ENCODE peak calls at places on chromosomes 1 and 21, in nine cellular contexts. One of them, this sample, is unnamed.

GRCh38 chr1:78005755-78006154 is 1.0 kb downstream of the DNAJB4 start:
- DNase-seq in OCI-LY7: no peak
- DNase-seq in mammary epithelial cell: peak; percentile 68
- DNase-seq in breast epithelium: no peak
- DNase-seq in ovary: peak; percentile 48
- DNase-seq in tibial artery: no peak
- DNase-seq in thoracic aorta: no peak
- DNase-seq in CD8-positive, alpha-beta T cell: no peak
- DNase-seq in lower leg skin: no peak
- DNase-seq in this sample: peak; percentile 87

GRCh38 chr1:159005676-159006075 is 4.0 kb upstream of the IFI16 start:
- DNase-seq in OCI-LY7: peak; percentile 47
- DNase-seq in mammary epithelial cell: no peak
- DNase-seq in breast epithelium: no peak
- DNase-seq in ovary: no peak
- DNase-seq in tibial artery: no peak
- DNase-seq in thoracic aorta: no peak
- DNase-seq in CD8-positive, alpha-beta T cell: no peak
- DNase-seq in lower leg skin: no peak
- DNase-seq in this sample: no peak

GRCh38 chr1:2778220-2778592 is 23.3 kb downstream of the TTC34 start:
- DNase-seq in OCI-LY7: no peak
- DNase-seq in mammary epithelial cell: no peak
- DNase-seq in breast epithelium: no peak
- DNase-seq in ovary: no peak
- DNase-seq in tibial artery: no peak
- DNase-seq in thoracic aorta: no peak
- DNase-seq in CD8-positive, alpha-beta T cell: no peak
- DNase-seq in lower leg skin: peak; percentile 72
- DNase-seq in this sample: no peak

GRCh38 chr1:210695041-210695440 is 366.3 kb downstream of the HHAT start:
- DNase-seq in OCI-LY7: no peak
- DNase-seq in mammary epithelial cell: no peak
- DNase-seq in breast epithelium: no peak
- DNase-seq in ovary: no peak
- DNase-seq in tibial artery: no peak
- DNase-seq in thoracic aorta: no peak
- DNase-seq in CD8-positive, alpha-beta T cell: no peak
- DNase-seq in lower leg skin: no peak
- DNase-seq in this sample: no peak

GRCh38 chr1:225156254-225156653 is 226.8 kb downstream of the DNAH14 start:
- DNase-seq in OCI-LY7: no peak
- DNase-seq in mammary epithelial cell: no peak
- DNase-seq in breast epithelium: no peak
- DNase-seq in ovary: no peak
- DNase-seq in tibial artery: no peak
- DNase-seq in thoracic aorta: no peak
- DNase-seq in CD8-positive, alpha-beta T cell: no peak
- DNase-seq in lower leg skin: no peak
- DNase-seq in this sample: no peak

GRCh38 chr1:87872189-87872588 is 543.5 kb downstream of the LMO4 start:
- DNase-seq in OCI-LY7: no peak
- DNase-seq in mammary epithelial cell: no peak
- DNase-seq in breast epithelium: no peak
- DNase-seq in ovary: no peak
- DNase-seq in tibial artery: no peak
- DNase-seq in thoracic aorta: no peak
- DNase-seq in CD8-positive, alpha-beta T cell: no peak
- DNase-seq in lower leg skin: no peak
- DNase-seq in this sample: no peak

GRCh38 chr1:25042331-25042730 is 112.3 kb upstream of the RUNX3 start:
- DNase-seq in OCI-LY7: no peak
- DNase-seq in mammary epithelial cell: peak; percentile 73
- DNase-seq in breast epithelium: no peak
- DNase-seq in ovary: no peak
- DNase-seq in tibial artery: no peak
- DNase-seq in thoracic aorta: no peak
- DNase-seq in CD8-positive, alpha-beta T cell: no peak
- DNase-seq in lower leg skin: no peak
- DNase-seq in this sample: no peak

GRCh38 chr1:47793563-47793962 is 203.6 kb downstream of the TRABD2B start:
- DNase-seq in OCI-LY7: no peak
- DNase-seq in mammary epithelial cell: no peak
- DNase-seq in breast epithelium: no peak
- DNase-seq in ovary: no peak
- DNase-seq in tibial artery: no peak
- DNase-seq in thoracic aorta: no peak
- DNase-seq in CD8-positive, alpha-beta T cell: no peak
- DNase-seq in lower leg skin: no peak
- DNase-seq in this sample: no peak

GRCh38 chr1:67001682-67002425 is 52.1 kb downstream of the SLC35D1 start:
- DNase-seq in OCI-LY7: no peak
- DNase-seq in mammary epithelial cell: no peak
- DNase-seq in breast epithelium: no peak
- DNase-seq in ovary: no peak
- DNase-seq in tibial artery: no peak
- DNase-seq in thoracic aorta: no peak
- DNase-seq in CD8-positive, alpha-beta T cell: no peak
- DNase-seq in lower leg skin: no peak
- DNase-seq in this sample: no peak

GRCh38 chr21:14979264-14979663 is 85.5 kb downstream of the NRIP1 start:
- DNase-seq in OCI-LY7: no peak
- DNase-seq in mammary epithelial cell: no peak
- DNase-seq in breast epithelium: no peak
- DNase-seq in ovary: no peak
- DNase-seq in tibial artery: no peak
- DNase-seq in thoracic aorta: no peak
- DNase-seq in CD8-positive, alpha-beta T cell: no peak
- DNase-seq in lower leg skin: no peak
- DNase-seq in this sample: no peak

GRCh38 chr1:84122780-84123382 is 21.2 kb upstream of the PRKACB start:
- DNase-seq in OCI-LY7: peak; percentile 60
- DNase-seq in mammary epithelial cell: peak; percentile 20
- DNase-seq in breast epithelium: no peak
- DNase-seq in ovary: peak; percentile 16
- DNase-seq in tibial artery: peak; percentile 55
- DNase-seq in thoracic aorta: peak; percentile 6
- DNase-seq in CD8-positive, alpha-beta T cell: peak; percentile 60
- DNase-seq in lower leg skin: no peak
- DNase-seq in this sample: no peak

GRCh38 chr21:34974162-34974981 is 74.7 kb downstream of the RUNX1 start:
- DNase-seq in OCI-LY7: peak; percentile 73
- DNase-seq in mammary epithelial cell: no peak
- DNase-seq in breast epithelium: no peak
- DNase-seq in ovary: no peak
- DNase-seq in tibial artery: no peak
- DNase-seq in thoracic aorta: no peak
- DNase-seq in CD8-positive, alpha-beta T cell: peak; percentile 68
- DNase-seq in lower leg skin: no peak
- DNase-seq in this sample: no peak

GRCh38 chr1:225942574-225942973 is 1.6 kb upstream of the LEFTY2 start:
- DNase-seq in OCI-LY7: peak; percentile 97
- DNase-seq in mammary epithelial cell: no peak
- DNase-seq in breast epithelium: no peak
- DNase-seq in ovary: no peak
- DNase-seq in tibial artery: no peak
- DNase-seq in thoracic aorta: no peak
- DNase-seq in CD8-positive, alpha-beta T cell: no peak
- DNase-seq in lower leg skin: no peak
- DNase-seq in this sample: no peak

GRCh38 chr21:46153259-46154154 is 1.9 kb downstream of the FTCD start:
- DNase-seq in OCI-LY7: peak; percentile 14
- DNase-seq in mammary epithelial cell: no peak
- DNase-seq in breast epithelium: no peak
- DNase-seq in ovary: peak; percentile 72
- DNase-seq in tibial artery: peak; percentile 20
- DNase-seq in thoracic aorta: peak; percentile 1
- DNase-seq in CD8-positive, alpha-beta T cell: no peak
- DNase-seq in lower leg skin: peak; percentile 89
- DNase-seq in this sample: no peak

GRCh38 chr1:205477759-205478247 is 22.0 kb upstream of the BLACAT1 start:
- DNase-seq in OCI-LY7: no peak
- DNase-seq in mammary epithelial cell: peak; percentile 97
- DNase-seq in breast epithelium: peak; percentile 93
- DNase-seq in ovary: no peak
- DNase-seq in tibial artery: no peak
- DNase-seq in thoracic aorta: no peak
- DNase-seq in CD8-positive, alpha-beta T cell: no peak
- DNase-seq in lower leg skin: peak; percentile 89
- DNase-seq in this sample: peak; percentile 81

GRCh38 chr1:189429610-189430009 is 1048.1 kb downstream of the BRINP3 start:
- DNase-seq in OCI-LY7: peak; percentile 45
- DNase-seq in mammary epithelial cell: peak; percentile 37
- DNase-seq in breast epithelium: no peak
- DNase-seq in ovary: no peak
- DNase-seq in tibial artery: no peak
- DNase-seq in thoracic aorta: no peak
- DNase-seq in CD8-positive, alpha-beta T cell: no peak
- DNase-seq in lower leg skin: no peak
- DNase-seq in this sample: no peak
- TF ChIP-seq CTCF in OCI-LY7: peak; percentile 81
- TF ChIP-seq CTCF in mammary epithelial cell: peak; percentile 82
- TF ChIP-seq CTCF in breast epithelium: no peak
- TF ChIP-seq CTCF in ovary: no peak
- TF ChIP-seq CTCF in tibial artery: no peak
- TF ChIP-seq CTCF in thoracic aorta: no peak
- TF ChIP-seq CTCF in CD8-positive, alpha-beta T cell: no peak
- TF ChIP-seq CTCF in lower leg skin: no peak
- TF ChIP-seq CTCF in this sample: peak; percentile 55

GRCh38 chr1:12407962-12408288 is 178.1 kb downstream of the VPS13D start:
- DNase-seq in OCI-LY7: no peak
- DNase-seq in mammary epithelial cell: no peak
- DNase-seq in breast epithelium: no peak
- DNase-seq in ovary: no peak
- DNase-seq in tibial artery: no peak
- DNase-seq in thoracic aorta: no peak
- DNase-seq in CD8-positive, alpha-beta T cell: no peak
- DNase-seq in lower leg skin: no peak
- DNase-seq in this sample: no peak

GRCh38 chr1:12408662-12409061 is 178.8 kb downstream of the VPS13D start:
- DNase-seq in OCI-LY7: no peak
- DNase-seq in mammary epithelial cell: no peak
- DNase-seq in breast epithelium: no peak
- DNase-seq in ovary: no peak
- DNase-seq in tibial artery: no peak
- DNase-seq in thoracic aorta: no peak
- DNase-seq in CD8-positive, alpha-beta T cell: no peak
- DNase-seq in lower leg skin: no peak
- DNase-seq in this sample: no peak

GRCh38 chr1:12406218-12407021 is 176.6 kb downstream of the VPS13D start:
- DNase-seq in OCI-LY7: no peak
- DNase-seq in mammary epithelial cell: no peak
- DNase-seq in breast epithelium: no peak
- DNase-seq in ovary: no peak
- DNase-seq in tibial artery: no peak
- DNase-seq in thoracic aorta: no peak
- DNase-seq in CD8-positive, alpha-beta T cell: no peak
- DNase-seq in lower leg skin: no peak
- DNase-seq in this sample: no peak

GRCh38 chr1:12405325-12406217 is 175.7 kb downstream of the VPS13D start:
- DNase-seq in OCI-LY7: no peak
- DNase-seq in mammary epithelial cell: no peak
- DNase-seq in breast epithelium: peak; percentile 30
- DNase-seq in ovary: no peak
- DNase-seq in tibial artery: peak; percentile 71
- DNase-seq in thoracic aorta: peak; percentile 46
- DNase-seq in CD8-positive, alpha-beta T cell: no peak
- DNase-seq in lower leg skin: no peak
- DNase-seq in this sample: no peak

GRCh38 chr1:12407050-12407961 is 177.5 kb downstream of the VPS13D start:
- DNase-seq in OCI-LY7: no peak
- DNase-seq in mammary epithelial cell: peak; percentile 52
- DNase-seq in breast epithelium: peak; percentile 32
- DNase-seq in ovary: peak; percentile 31
- DNase-seq in tibial artery: no peak
- DNase-seq in thoracic aorta: no peak
- DNase-seq in CD8-positive, alpha-beta T cell: no peak
- DNase-seq in lower leg skin: no peak
- DNase-seq in this sample: no peak
- H3K4me3 ChIP-seq in OCI-LY7: no peak overlapping the region
- H3K4me3 ChIP-seq in mammary epithelial cell: no peak overlapping the region
- H3K4me3 ChIP-seq in breast epithelium: no peak overlapping the region
- H3K4me3 ChIP-seq in ovary: no peak overlapping the region
- H3K4me3 ChIP-seq in tibial artery: no peak overlapping the region
- H3K4me3 ChIP-seq in thoracic aorta: no peak overlapping the region
- H3K4me3 ChIP-seq in CD8-positive, alpha-beta T cell: no peak overlapping the region
- H3K4me3 ChIP-seq in lower leg skin: no peak overlapping the region
- H3K4me3 ChIP-seq in this sample: no peak overlapping the region

GRCh38 chr21:38240121-38240520 is 16.7 kb upstream of the KCNJ15 start:
- DNase-seq in OCI-LY7: no peak
- DNase-seq in mammary epithelial cell: no peak
- DNase-seq in breast epithelium: no peak
- DNase-seq in ovary: no peak
- DNase-seq in tibial artery: no peak
- DNase-seq in thoracic aorta: no peak
- DNase-seq in CD8-positive, alpha-beta T cell: no peak
- DNase-seq in lower leg skin: no peak
- DNase-seq in this sample: no peak

GRCh38 chr21:38241029-38241740 is 15.6 kb upstream of the KCNJ15 start:
- DNase-seq in OCI-LY7: no peak
- DNase-seq in mammary epithelial cell: no peak
- DNase-seq in breast epithelium: no peak
- DNase-seq in ovary: no peak
- DNase-seq in tibial artery: peak; percentile 71
- DNase-seq in thoracic aorta: peak; percentile 16
- DNase-seq in CD8-positive, alpha-beta T cell: no peak
- DNase-seq in lower leg skin: peak; percentile 89
- DNase-seq in this sample: no peak

GRCh38 chr21:38242036-38242435 is 14.8 kb upstream of the KCNJ15 start:
- DNase-seq in OCI-LY7: no peak
- DNase-seq in mammary epithelial cell: no peak
- DNase-seq in breast epithelium: no peak
- DNase-seq in ovary: no peak
- DNase-seq in tibial artery: no peak
- DNase-seq in thoracic aorta: no peak
- DNase-seq in CD8-positive, alpha-beta T cell: no peak
- DNase-seq in lower leg skin: no peak
- DNase-seq in this sample: no peak

GRCh38 chr21:38234395-38235142 is 22.2 kb upstream of the KCNJ15 start:
- DNase-seq in OCI-LY7: no peak
- DNase-seq in mammary epithelial cell: peak; percentile 92
- DNase-seq in breast epithelium: peak; percentile 71
- DNase-seq in ovary: no peak
- DNase-seq in tibial artery: no peak
- DNase-seq in thoracic aorta: no peak
- DNase-seq in CD8-positive, alpha-beta T cell: no peak
- DNase-seq in lower leg skin: no peak
- DNase-seq in this sample: no peak

GRCh38 chr21:38236232-38236631 is 20.6 kb upstream of the KCNJ15 start:
- DNase-seq in OCI-LY7: no peak
- DNase-seq in mammary epithelial cell: no peak
- DNase-seq in breast epithelium: no peak
- DNase-seq in ovary: no peak
- DNase-seq in tibial artery: no peak
- DNase-seq in thoracic aorta: no peak
- DNase-seq in CD8-positive, alpha-beta T cell: no peak
- DNase-seq in lower leg skin: no peak
- DNase-seq in this sample: no peak
- TF ChIP-seq CTCF in OCI-LY7: no peak
- TF ChIP-seq CTCF in mammary epithelial cell: peak; percentile 11
- TF ChIP-seq CTCF in breast epithelium: no peak
- TF ChIP-seq CTCF in ovary: no peak
- TF ChIP-seq CTCF in tibial artery: no peak
- TF ChIP-seq CTCF in thoracic aorta: no peak
- TF ChIP-seq CTCF in CD8-positive, alpha-beta T cell: no peak
- TF ChIP-seq CTCF in lower leg skin: no peak
- TF ChIP-seq CTCF in this sample: peak; percentile 30

GRCh38 chr1:214473392-214473791 is 78.0 kb downstream of the PTPN14 start:
- DNase-seq in OCI-LY7: no peak
- DNase-seq in mammary epithelial cell: peak; percentile 29
- DNase-seq in breast epithelium: no peak
- DNase-seq in ovary: no peak
- DNase-seq in tibial artery: no peak
- DNase-seq in thoracic aorta: no peak
- DNase-seq in CD8-positive, alpha-beta T cell: no peak
- DNase-seq in lower leg skin: no peak
- DNase-seq in this sample: no peak
- H3K4me3 ChIP-seq in OCI-LY7: no peak overlapping the region
- H3K4me3 ChIP-seq in mammary epithelial cell: no peak overlapping the region
- H3K4me3 ChIP-seq in breast epithelium: no peak overlapping the region
- H3K4me3 ChIP-seq in ovary: no peak overlapping the region
- H3K4me3 ChIP-seq in tibial artery: no peak overlapping the region
- H3K4me3 ChIP-seq in thoracic aorta: no peak overlapping the region
- H3K4me3 ChIP-seq in CD8-positive, alpha-beta T cell: no peak overlapping the region
- H3K4me3 ChIP-seq in lower leg skin: no peak overlapping the region
- H3K4me3 ChIP-seq in this sample: no peak overlapping the region